ENCODE peak calls at places on chromosome 7, in five cellular contexts. K, A, L, U and T are unnamed samples.

GRCh38 chr7:98205162-98205845 is 5.9 kb upstream of the BHLHA15 start:
- DNase-seq in K (no peak), A (no peak), L (no peak), U (no peak), T (no peak)

GRCh38 chr7:95725170-95725569 is 47.2 kb upstream of the DYNC1I1 start:
- DNase-seq in K (no peak), A (no peak), L (no peak), U (peak), T (peak)

GRCh38 chr7:79598351-79598750 is 144.9 kb upstream of the MAGI2 start:
- DNase-seq in K (no peak), A (no peak), L (no peak), U (no peak), T (no peak)

GRCh38 chr7:142478479-142479220 is 220.8 kb upstream of the PRSS58 start:
- DNase-seq in K (peak), A (peak), L (no peak), U (peak), T (peak)

GRCh38 chr7:130673066-130673465 is 4.5 kb upstream of the COPG2 start:
- DNase-seq in K (no peak), A (no peak), L (no peak), U (no peak), T (no peak)

GRCh38 chr7:41487229-41487861 is 215.5 kb downstream of the INHBA start:
- DNase-seq in K (no peak), A (no peak), L (no peak), U (no peak), T (no peak)

GRCh38 chr7:42911482-42912447 is at the start of gene C7orf25:
- DNase-seq in K (peak), A (peak), L (peak), U (peak), T (peak)

GRCh38 chr7:77441046-77441445 is 24.9 kb upstream of the GSAP start:
- DNase-seq in K (no peak), A (no peak), L (no peak), U (no peak), T (no peak)

GRCh38 chr7:129780257-129781127 is 169.0 kb downstream of the NRF1 start:
- DNase-seq in K (peak), A (peak), L (no peak), U (peak), T (peak)

GRCh38 chr7:131231381-131232220 is 96.1 kb upstream of the MKLN1 start:
- DNase-seq in K (no peak), A (no peak), L (peak), U (peak), T (no peak)

GRCh38 chr7:39898867-39899266 is 51.2 kb upstream of the CDK13 start:
- DNase-seq in K (no peak), A (no peak), L (no peak), U (no peak), T (no peak)

GRCh38 chr7:17773289-17773626 is 167.0 kb downstream of the SNX13 start:
- DNase-seq in K (no peak), A (no peak), L (no peak), U (no peak), T (no peak)

GRCh38 chr7:1700536-1701333 is 30.7 kb downstream of the ELFN1 start:
- DNase-seq in K (no peak), A (peak), L (peak), U (no peak), T (peak)

GRCh38 chr7:134701272-134701671 is 54.6 kb downstream of the BPGM start:
- DNase-seq in K (no peak), A (peak), L (no peak), U (peak), T (peak)